ENCODE peak calls at places on chromosomes 3 and 15, in ten cellular contexts. H, R, T, B, Q, A, C, O, L and Y are unnamed samples.
A peak's percentile ranks its signal among the peaks of the same experiment; 100 is the strongest.

GRCh38 chr3:48592519-48593087 is 2.5 kb downstream of the COL7A1 start:
- DNase-seq in L (no peak), T (no peak), B (no peak), O (no peak), C (no peak), Q (no peak), A (no peak), R (no peak), H (no peak), Y (no peak)

GRCh38 chr15:63672369-63672768 is 75.2 kb downstream of the FBXL22 start:
- DNase-seq in R (no peak), A (no peak), Q (no peak), H (no peak), O (no peak), B (no peak), T (no peak), C (no peak), L (no peak), Y (no peak)

GRCh38 chr3:97504463-97504862 is 260.1 kb upstream of the ARL6 start:
- DNase-seq in R (no peak), L (no peak), A (no peak), T (no peak), B (no peak), C (peak; percentile 5), H (no peak), O (no peak), Q (no peak), Y (no peak)

GRCh38 chr15:96321422-96322391 is 8.8 kb upstream of the NR2F2 start:
- DNase-seq in B (no peak), T (peak; percentile 81), L (no peak), R (peak; percentile 44), A (no peak), C (peak; percentile 69), Q (no peak), O (peak; percentile 29), H (peak; percentile 29), Y (peak; percentile 44)

GRCh38 chr15:78203346-78204225 is 30.8 kb downstream of the ACSBG1 start:
- DNase-seq in A (no peak), O (no peak), L (no peak), C (no peak), R (peak; percentile 2), T (peak; percentile 25), H (no peak), B (peak; percentile 8), Q (peak; percentile 59), Y (no peak)

GRCh38 chr3:165713479-165713878 is 123.7 kb downstream of the BCHE start:
- DNase-seq in H (no peak), O (no peak), Q (no peak), T (no peak), L (no peak), A (no peak), B (no peak), C (no peak), R (no peak), Y (no peak)

GRCh38 chr3:143977326-143978262 is 6.0 kb downstream of the DIPK2A start:
- DNase-seq in A (peak; percentile 61), O (no peak), R (no peak), T (no peak), L (no peak), H (no peak), Q (no peak), C (no peak), B (no peak), Y (no peak)

GRCh38 chr15:83310521-83311456 is 26.3 kb upstream of the BNC1 start:
- DNase-seq in R (no peak), A (peak; percentile 57), Q (no peak), L (no peak), H (no peak), T (peak; percentile 55), B (no peak), O (no peak), C (peak; percentile 74), Y (no peak)

GRCh38 chr3:26369133-26369532 is 253.4 kb upstream of the LRRC3B start:
- DNase-seq in H (no peak), Q (no peak), R (no peak), L (no peak), O (no peak), B (no peak), A (no peak), C (peak; percentile 49), T (peak; percentile 15), Y (no peak)

GRCh38 chr15:98668566-98669308 is 20.4 kb downstream of the IGF1R start:
- DNase-seq in R (peak; percentile 23), C (no peak), L (no peak), O (no peak), Q (no peak), T (no peak), H (no peak), B (peak; percentile 45), A (peak; percentile 60), Y (peak; percentile 75)

GRCh38 chr3:183822631-183823030 is 2.7 kb downstream of the MAP6D1 start:
- DNase-seq in T (peak; percentile 77), Q (peak; percentile 65), A (no peak), C (peak; percentile 68), L (no peak), B (no peak), O (no peak), H (no peak), R (no peak), Y (no peak)

GRCh38 chr15:39511915-39512260 is 69.0 kb upstream of the THBS1 start:
- DNase-seq in T (no peak), C (no peak), O (no peak), A (peak; percentile 61), R (no peak), Q (no peak), L (no peak), H (no peak), B (no peak), Y (peak; percentile 48)

DNA sequence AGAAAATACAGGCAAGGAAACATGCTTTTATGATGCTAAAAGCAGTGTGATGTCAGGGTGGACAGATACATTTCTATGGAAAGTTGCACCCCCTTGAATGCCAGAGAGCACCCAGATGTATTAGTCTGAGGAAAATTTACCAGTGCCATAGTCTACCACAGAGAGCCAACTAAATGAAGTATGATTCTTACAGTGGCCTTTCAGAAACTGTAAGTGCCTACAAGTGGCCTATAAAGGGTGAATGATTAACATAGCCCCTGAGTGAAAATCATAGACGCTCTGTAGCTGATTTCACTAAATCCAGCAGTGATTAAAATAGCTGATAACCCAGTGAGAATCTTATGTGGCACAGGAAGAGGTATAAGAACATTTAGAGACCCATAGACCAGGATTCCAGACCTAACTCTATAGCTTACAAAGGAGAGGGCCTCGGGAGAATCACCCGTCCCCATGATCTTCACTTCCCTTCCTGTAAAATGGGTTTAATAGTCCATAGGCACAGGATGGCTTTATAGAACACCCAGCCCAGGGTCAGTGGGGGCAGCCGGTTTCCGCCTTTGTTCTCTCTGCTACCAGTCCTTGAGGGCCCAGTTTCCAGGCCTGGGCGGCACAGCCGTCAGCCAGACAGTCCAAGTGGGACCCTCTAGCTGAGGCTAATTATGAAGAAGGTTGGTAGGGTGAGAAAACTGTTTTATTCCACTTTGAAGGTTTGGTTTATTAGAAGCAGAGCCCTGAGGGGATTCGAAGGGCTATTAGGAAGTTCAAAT is 35.5 kb upstream of the CACNA2D3 start:
- DNase-seq in C (no peak), A (no peak), L (no peak), H (no peak), O (no peak), R (no peak), T (no peak), Q (no peak), B (no peak), Y (no peak)
- H3K27me3 ChIP-seq in C (peaks cover 34% of the 10 kb centered on the region), A (peaks cover 38% of the 10 kb centered on the region), L (no peaks in the 10 kb centered on the region), H (peaks cover 23% of the 10 kb centered on the region), O (peaks cover 22% of the 10 kb centered on the region), R (peaks cover 67% of the 10 kb centered on the region), T (peaks cover 10% of the 10 kb centered on the region), Q (peaks cover 4% of the 10 kb centered on the region), B (no peaks in the 10 kb centered on the region), Y (peaks cover 3% of the 10 kb centered on the region)

DNA sequence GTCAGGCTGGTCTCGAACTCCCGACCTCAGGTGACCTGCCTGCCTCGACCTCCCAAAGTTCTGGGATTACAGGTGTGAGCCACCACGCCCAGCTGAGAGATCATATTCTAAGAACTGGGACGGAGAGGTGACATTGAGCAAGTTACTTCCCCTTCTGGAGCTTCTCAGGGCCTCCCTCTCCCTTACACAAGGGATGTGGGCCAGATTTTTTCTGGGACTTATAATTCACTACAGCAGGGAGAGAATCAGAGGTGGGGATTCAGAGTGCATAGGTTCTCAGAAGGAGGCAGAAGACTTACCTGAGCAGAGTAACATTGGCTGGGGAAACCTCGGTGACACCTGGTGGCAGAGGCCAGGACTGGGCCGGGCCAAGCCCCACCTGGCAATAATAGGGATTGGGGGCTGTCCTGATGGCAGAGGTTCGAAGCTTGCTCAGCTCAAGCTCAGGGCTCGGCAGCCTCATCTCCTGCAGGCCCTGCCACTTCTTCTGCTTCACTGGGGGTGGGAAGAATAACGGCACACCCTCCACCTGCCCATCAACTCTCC is 6.8 kb downstream of the LTK start:
- DNase-seq in O (no peak), A (no peak), H (no peak), R (no peak), C (peak; percentile 74), B (no peak), L (no peak), T (peak; percentile 77), Q (no peak), Y (no peak)
- H3K27me3 ChIP-seq in O (peaks cover 42% of the 10 kb centered on the region), A (peaks cover 37% of the 10 kb centered on the region), H (peaks cover 58% of the 10 kb centered on the region), R (peaks cover 46% of the 10 kb centered on the region), C (peaks cover 99% of the 10 kb centered on the region), B (no peaks in the 10 kb centered on the region), L (no peaks in the 10 kb centered on the region), T (peaks cover 80% of the 10 kb centered on the region), Q (peaks cover 11% of the 10 kb centered on the region), Y (peaks cover 48% of the 10 kb centered on the region)

GRCh38 chr3:11513817-11514135 is 129.9 kb downstream of the VGLL4 start:
- DNase-seq in L (no peak), B (no peak), T (no peak), Q (no peak), A (no peak), C (no peak), H (no peak), R (no peak), O (no peak), Y (no peak)
- H3K27me3 ChIP-seq in L (no peaks in the 10 kb centered on the region), B (no peaks in the 10 kb centered on the region), T (no peaks in the 10 kb centered on the region), Q (no peaks in the 10 kb centered on the region), A (no peaks in the 10 kb centered on the region), C (no peaks in the 10 kb centered on the region), H (no peaks in the 10 kb centered on the region), R (no peaks in the 10 kb centered on the region), O (no peaks in the 10 kb centered on the region), Y (no peaks in the 10 kb centered on the region)

GRCh38 chr3:189745622-189746021 is 114.4 kb downstream of the TP63 start:
- DNase-seq in R (no peak), C (no peak), T (no peak), B (no peak), O (no peak), Q (no peak), H (no peak), A (no peak), L (no peak), Y (no peak)

GRCh38 chr3:189744235-189744634 is 113.0 kb downstream of the TP63 start:
- DNase-seq in H (no peak), C (peak; percentile 36), L (no peak), O (no peak), R (no peak), A (no peak), Q (no peak), B (no peak), T (no peak), Y (no peak)

DNA sequence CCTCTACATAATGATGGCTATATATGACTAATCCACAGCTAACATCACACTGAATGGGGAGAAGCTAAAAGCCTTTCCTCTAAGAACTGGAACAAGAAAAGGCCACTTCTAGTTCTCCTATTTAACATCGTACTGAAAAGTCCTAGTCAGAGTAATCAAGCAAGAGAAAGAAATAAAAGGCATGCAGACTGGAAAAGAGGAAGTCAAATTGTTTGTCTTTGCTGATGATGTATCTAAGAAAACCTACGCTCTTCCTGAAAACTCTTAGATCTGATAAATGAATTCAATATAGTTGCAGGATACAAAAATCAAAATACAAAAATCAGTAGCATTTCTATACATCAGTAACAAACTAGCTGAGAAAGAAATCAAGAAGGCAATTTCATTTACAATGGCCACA is 116.9 kb downstream of the TP63 start:
- DNase-seq in B (no peak), A (no peak), C (no peak), H (no peak), O (no peak), R (no peak), Q (no peak), T (no peak), L (no peak), Y (no peak)
- H3K27me3 ChIP-seq in B (no peaks in the 10 kb centered on the region), A (no peaks in the 10 kb centered on the region), C (no peaks in the 10 kb centered on the region), H (no peaks in the 10 kb centered on the region), O (no peaks in the 10 kb centered on the region), R (no peaks in the 10 kb centered on the region), Q (no peaks in the 10 kb centered on the region), T (no peaks in the 10 kb centered on the region), L (no peaks in the 10 kb centered on the region), Y (no peaks in the 10 kb centered on the region)